ENCODE peak calls at places on chromosomes 12 and 14, in eight cellular contexts. Y, R, P, X, K, C, O and Q are unnamed samples. For H3K36me3, the result is how much of the 10 kb centered on the place peaks cover.

GRCh38 chr12:66055837-66056319 is 74.7 kb downstream of the LLPH start:
- DNase-seq in Y (no peak), R (no peak), P (no peak), X (no peak), K (no peak), C (no peak), O (no peak), Q (no peak)

GRCh38 chr12:91620949-91621348 is 438.3 kb upstream of the DCN start:
- DNase-seq in Y (peak), R (no peak), P (no peak), X (no peak), K (no peak), C (no peak), O (no peak), Q (no peak)

GRCh38 chr12:72094490-72094889 is 155.8 kb downstream of the TPH2 start:
- DNase-seq in Y (no peak), R (no peak), P (no peak), X (no peak), K (no peak), C (no peak), O (peak), Q (no peak)

GRCh38 chr12:23049180-23049579 is 424.2 kb downstream of the ETNK1 start:
- DNase-seq in Y (no peak), R (no peak), P (no peak), X (no peak), K (no peak), C (no peak), O (no peak), Q (no peak)

GRCh38 chr12:110750784-110751461 is 8.2 kb upstream of the PPP1CC start:
- DNase-seq in Y (no peak), R (no peak), P (no peak), X (peak), K (peak), C (no peak), O (no peak), Q (no peak)

GRCh38 chr14:103346286-103346685 is 12.2 kb downstream of the EIF5 start:
- DNase-seq in Y (no peak), R (no peak), P (no peak), X (no peak), K (no peak), C (no peak), O (no peak), Q (no peak)

GRCh38 chr14:100560999-100561398 is 26.2 kb downstream of the BEGAIN start:
- DNase-seq in Y (no peak), R (no peak), P (no peak), X (no peak), K (no peak), C (no peak), O (no peak), Q (no peak)

GRCh38 chr12:12319501-12320322 is 30.3 kb downstream of the MANSC1 start:
- DNase-seq in Y (peak), R (peak), P (no peak), X (no peak), K (no peak), C (no peak), O (no peak), Q (peak)

GRCh38 chr14:104694475-104694950 is 5.1 kb downstream of the INF2 start:
- DNase-seq in Y (no peak), R (no peak), P (no peak), X (no peak), K (no peak), C (peak), O (no peak), Q (no peak)

GRCh38 chr12:96456265-96456974 is 33.0 kb upstream of the CFAP54 start:
- DNase-seq in Y (no peak), R (no peak), P (no peak), X (no peak), K (no peak), C (no peak), O (no peak), Q (no peak)

GRCh38 chr12:119828300-119828699 is 48.8 kb downstream of the CIT start:
- DNase-seq in Y (no peak), R (no peak), P (no peak), X (no peak), K (no peak), C (no peak), O (no peak), Q (no peak)

GRCh38 chr14:29741909-29742401 is 185.7 kb downstream of the PRKD1 start:
- DNase-seq in Y (no peak), R (no peak), P (no peak), X (no peak), K (no peak), C (no peak), O (no peak), Q (no peak)

GRCh38 chr14:38481939-38482678 is 226.2 kb upstream of the CLEC14A start:
- DNase-seq in Y (peak), R (peak), P (peak), X (no peak), K (no peak), C (peak), O (no peak), Q (no peak)

GRCh38 chr12:69275471-69275891 is 36.1 kb downstream of the CPSF6 start:
- DNase-seq in Y (no peak), R (no peak), P (no peak), X (no peak), K (no peak), C (no peak), O (no peak), Q (no peak)

GRCh38 chr14:95876769-95877490 is at the start of gene TUNAR:
- DNase-seq in Y (peak), R (peak), P (no peak), X (no peak), K (no peak), C (no peak), O (no peak), Q (no peak)

GRCh38 chr14:88004637-88005036 is 298 bp upstream of the GPR65 start:
- DNase-seq in Y (no peak), R (no peak), P (no peak), X (no peak), K (no peak), C (no peak), O (no peak), Q (no peak)

GRCh38 chr14:20490563-20490962 is 14.8 kb upstream of the RNASE10 start:
- DNase-seq in Y (no peak), R (peak), P (no peak), X (no peak), K (no peak), C (no peak), O (no peak), Q (no peak)

GRCh38 chr12:64907097-64907496 is 82.7 kb downstream of the TBC1D30 start:
- DNase-seq in Y (no peak), R (no peak), P (no peak), X (no peak), K (no peak), C (no peak), O (no peak), Q (no peak)

GRCh38 chr12:118035194-118036041 is 18.9 kb downstream of the RFC5 start:
- DNase-seq in Y (peak), R (no peak), P (no peak), X (no peak), K (no peak), C (no peak), O (no peak), Q (peak)

GRCh38 chr14:29681308-29681707 is 246.3 kb downstream of the PRKD1 start:
- DNase-seq in Y (no peak), R (no peak), P (no peak), X (no peak), K (no peak), C (no peak), O (no peak), Q (no peak)

GRCh38 chr14:79180656-79181055 is 1010.5 kb downstream of the NRXN3 start:
- DNase-seq in Y (no peak), R (no peak), P (no peak), X (no peak), K (no peak), C (no peak), O (no peak), Q (no peak)

GRCh38 chr12:602700-603068 is 60.6 kb downstream of the NINJ2 start:
- DNase-seq in Y (no peak), R (no peak), P (no peak), X (no peak), K (no peak), C (no peak), O (no peak), Q (no peak)

GRCh38 chr12:608413-608812 is 54.8 kb downstream of the NINJ2 start:
- DNase-seq in Y (no peak), R (no peak), P (no peak), X (no peak), K (no peak), C (no peak), O (no peak), Q (no peak)

GRCh38 chr12:607541-608001 is 55.7 kb downstream of the NINJ2 start:
- DNase-seq in Y (no peak), R (peak), P (peak), X (no peak), K (no peak), C (no peak), O (no peak), Q (no peak)

GRCh38 chr12:601976-602699 is 61.1 kb downstream of the NINJ2 start:
- DNase-seq in Y (no peak), R (no peak), P (no peak), X (no peak), K (no peak), C (no peak), O (no peak), Q (no peak)

DNA sequence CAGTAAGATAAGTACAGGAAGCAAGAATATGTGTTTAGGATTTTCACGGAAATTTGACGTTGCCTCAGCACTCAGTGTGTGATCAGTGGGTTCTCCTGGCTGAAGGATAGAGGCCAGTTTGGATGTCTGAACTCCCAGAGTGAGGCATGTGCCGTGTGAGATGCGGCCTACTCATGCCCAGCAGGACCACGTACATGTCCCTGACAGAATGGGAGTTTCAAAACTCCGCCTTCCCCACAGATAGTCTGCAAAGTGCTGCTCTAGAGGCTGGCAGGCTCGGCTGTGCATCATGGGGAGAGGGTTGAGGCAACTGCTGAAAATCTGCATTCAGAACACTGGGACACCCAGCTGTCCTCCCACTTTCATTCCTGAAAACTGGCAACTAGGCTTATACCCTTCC is 58.3 kb downstream of the NINJ2 start:
- DNase-seq in Y (no peak), R (no peak), P (no peak), X (no peak), K (no peak), C (no peak), O (no peak), Q (no peak)
- H3K36me3 ChIP-seq in Y (under half), R (under half), P (under half), X (under half), K (under half), C (under half), O (under half), Q (under half)

GRCh38 chr14:92026548-92027190 is 13.2 kb downstream of the TRIP11 start:
- DNase-seq in Y (no peak), R (no peak), P (no peak), X (no peak), K (no peak), C (no peak), O (no peak), Q (no peak)
- H3K36me3 ChIP-seq in Y (under half), R (under half), P (under half), X (under half), K (under half), C (under half), O (under half), Q (under half)

DNA sequence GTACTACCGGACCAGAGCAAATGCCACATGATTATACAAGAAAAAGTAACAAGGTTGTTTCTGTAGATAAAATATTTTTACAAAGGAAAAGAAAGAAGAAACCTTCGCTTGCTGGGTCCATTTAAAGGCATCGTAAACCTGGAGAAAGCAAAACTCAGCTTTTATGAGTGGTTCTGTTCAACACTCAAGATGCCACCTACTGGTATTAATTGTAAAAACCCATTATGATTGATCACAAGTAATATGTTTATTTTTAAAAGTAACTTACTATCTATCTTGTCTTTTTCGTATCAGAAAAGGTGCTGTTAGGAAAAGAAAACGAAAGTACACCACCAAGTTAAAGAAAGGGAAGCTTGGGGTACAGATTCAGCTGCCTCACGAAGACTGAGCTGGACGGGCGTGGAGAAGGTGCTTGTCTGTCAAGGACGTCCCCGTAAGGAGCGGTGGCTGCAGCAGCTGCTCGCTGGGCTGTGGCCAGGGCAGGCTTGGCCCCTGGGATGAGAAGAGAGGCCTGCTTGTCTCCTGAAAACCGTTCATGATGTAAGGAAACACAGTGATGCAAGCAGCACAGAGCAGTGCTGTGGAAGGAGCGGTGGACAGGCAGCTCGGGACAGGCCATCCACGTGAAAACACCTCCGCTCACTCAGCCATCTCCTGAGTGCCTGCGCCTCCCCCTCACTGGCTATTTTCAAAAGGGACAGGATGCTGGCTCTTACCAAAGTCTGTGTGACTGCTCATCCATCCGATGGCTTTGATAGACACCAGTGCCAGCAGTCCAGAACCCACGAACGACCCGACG is 25.0 kb downstream of the SLC15A4 start:
- DNase-seq in Y (no peak), R (no peak), P (no peak), X (no peak), K (peak), C (no peak), O (no peak), Q (no peak)
- H3K36me3 ChIP-seq in Y (half or more), R (under half), P (under half), X (under half), K (under half), C (under half), O (under half), Q (under half)

DNA sequence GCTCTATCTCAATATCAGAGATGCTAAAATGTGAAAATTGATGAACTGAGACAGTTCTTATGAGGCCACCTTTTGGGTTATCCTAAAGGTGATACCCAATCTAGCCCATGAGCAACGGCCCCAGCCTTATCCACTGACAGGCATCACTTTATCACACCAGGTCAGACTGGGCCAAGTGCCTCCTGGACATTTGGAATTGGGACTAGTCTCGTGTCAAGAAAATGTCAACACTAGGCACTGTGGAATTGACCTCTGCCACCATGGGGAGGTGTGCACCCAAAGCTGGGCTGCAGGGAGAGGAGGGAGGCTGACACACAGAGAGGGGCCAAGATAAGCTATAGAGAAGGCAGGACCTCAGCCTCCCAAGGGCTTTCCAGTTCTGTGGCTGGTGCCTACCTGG is 78.5 kb upstream of the ZFP36L1 start:
- DNase-seq in Y (no peak), R (no peak), P (no peak), X (no peak), K (no peak), C (no peak), O (no peak), Q (no peak)
- H3K36me3 ChIP-seq in Y (under half), R (under half), P (under half), X (under half), K (under half), C (under half), O (under half), Q (under half)

DNA sequence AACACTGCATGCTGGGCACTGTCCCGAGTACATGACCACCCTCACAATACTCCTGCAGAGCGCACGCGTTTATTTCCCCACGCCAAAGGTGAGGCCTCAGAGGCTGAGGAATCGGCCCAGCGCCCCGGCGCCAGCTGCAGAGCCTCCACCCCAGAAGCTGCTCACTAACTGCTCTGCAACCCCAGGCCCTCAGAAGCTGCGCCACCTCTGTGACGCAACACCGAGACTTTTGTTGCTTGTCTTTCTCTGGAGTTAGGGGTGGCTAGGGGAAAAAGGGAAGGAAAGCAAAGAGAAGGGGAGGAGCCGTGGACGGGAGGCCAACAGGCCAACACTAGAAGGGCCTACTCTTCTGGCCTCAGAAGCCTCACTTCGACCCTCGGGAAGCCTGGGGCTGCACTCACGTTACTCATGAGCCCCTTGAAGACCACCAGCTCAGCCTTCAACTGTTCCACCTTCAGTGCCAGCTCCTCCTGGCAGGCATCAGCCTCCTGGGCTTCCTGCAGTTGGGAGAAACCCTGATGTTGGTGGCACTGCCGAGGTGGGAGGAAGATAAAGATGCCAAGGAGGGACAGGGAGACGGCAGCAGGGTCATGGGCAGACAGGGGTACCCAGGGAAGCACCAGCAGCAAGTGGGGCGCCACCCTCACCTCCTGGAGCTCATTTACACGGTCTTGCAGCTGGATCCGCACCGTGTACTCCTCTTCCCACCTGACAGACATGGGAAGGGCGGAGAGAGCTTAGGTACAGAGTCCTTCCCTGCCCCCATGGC is 5.4 kb downstream of the IFFO1 start:
- DNase-seq in Y (no peak), R (no peak), P (no peak), X (no peak), K (no peak), C (no peak), O (no peak), Q (no peak)
- H3K36me3 ChIP-seq in Y (under half), R (under half), P (under half), X (under half), K (under half), C (half or more), O (under half), Q (under half)

GRCh38 chr12:27665704-27666103 is 30.5 kb upstream of the REP15 start:
- DNase-seq in Y (no peak), R (no peak), P (no peak), X (no peak), K (no peak), C (no peak), O (no peak), Q (no peak)
- H3K36me3 ChIP-seq in Y (under half), R (under half), P (under half), X (under half), K (under half), C (under half), O (under half), Q (under half)

GRCh38 chr14:68897559-68898160 is 81.4 kb downstream of the ACTN1 start:
- DNase-seq in Y (no peak), R (no peak), P (no peak), X (peak), K (no peak), C (no peak), O (no peak), Q (no peak)
- H3K36me3 ChIP-seq in Y (under half), R (under half), P (half or more), X (under half), K (under half), C (under half), O (under half), Q (under half)

GRCh38 chr14:23066368-23066767 is 9.0 kb upstream of the CDH24 start:
- DNase-seq in Y (no peak), R (no peak), P (no peak), X (no peak), K (no peak), C (no peak), O (no peak), Q (no peak)
- H3K36me3 ChIP-seq in Y (half or more), R (half or more), P (half or more), X (under half), K (under half), C (half or more), O (under half), Q (under half)